ENCODE peak calls at places on chromosomes 7 and 10, in five cellular contexts. M is MM.1S, Y is hippocampal formation, V is GM04503, P is pancreas. L is an unnamed sample.

GRCh38 chr10:21014141-21014540 is 117.0 kb upstream of the NEBL start:
- DNase-seq in V (no peak), P (no peak), M (no peak), Y (no peak), L (no peak)

GRCh38 chr10:104688251-104688650 is 47.2 kb downstream of the SORCS3 start:
- DNase-seq in M (no peak), Y (peak; percentile 57), V (no peak), P (no peak), L (peak; percentile 52)

GRCh38 chr10:86693721-86694369 is 25.5 kb downstream of the LDB3 start:
- DNase-seq in V (peak; percentile 27), M (peak; percentile 25), Y (no peak), P (no peak), L (no peak)

GRCh38 chr7:28332031-28332430 is 80.3 kb upstream of the CREB5 start:
- DNase-seq in M (peak; percentile 89), V (no peak), P (no peak), Y (no peak), L (no peak)

GRCh38 chr7:94062372-94062771 is 58.2 kb upstream of the BET1 start:
- DNase-seq in P (no peak), Y (no peak), V (no peak), M (no peak), L (no peak)

GRCh38 chr7:55065079-55065478 is 46.3 kb downstream of the EGFR start:
- DNase-seq in V (peak; percentile 96), M (no peak), P (no peak), Y (no peak), L (no peak)

GRCh38 chr10:75040576-75040975 is 70.9 kb upstream of the SAMD8 start:
- DNase-seq in P (no peak), Y (no peak), V (no peak), M (no peak), L (no peak)

GRCh38 chr7:132544999-132545398 is 31.3 kb downstream of the PLXNA4 start:
- DNase-seq in Y (no peak), V (no peak), P (no peak), M (no peak), L (no peak)

GRCh38 chr10:104279550-104280259 is 10.7 kb downstream of the GSTO2 start:
- DNase-seq in M (no peak), Y (no peak), V (no peak), P (no peak), L (no peak)

GRCh38 chr7:1252543-1253090 is 19.9 kb downstream of the UNCX start:
- DNase-seq in V (no peak), M (no peak), Y (no peak), P (no peak), L (no peak)

GRCh38 chr7:95529701-95530100 is 44.0 kb downstream of the ASB4 start:
- DNase-seq in V (no peak), M (no peak), P (no peak), Y (no peak), L (no peak)

GRCh38 chr10:62393237-62393636 is 19.1 kb downstream of the ZNF365 start:
- DNase-seq in M (no peak), Y (no peak), P (no peak), V (no peak), L (no peak)

GRCh38 chr7:145123502-145123901 is 287.6 kb upstream of the TPK1 start:
- DNase-seq in V (no peak), M (no peak), Y (no peak), P (no peak), L (no peak)

GRCh38 chr7:151396328-151396970 is 13.4 kb downstream of the WDR86 start:
- DNase-seq in V (no peak), M (no peak), P (no peak), Y (no peak), L (no peak)

GRCh38 chr10:4767033-4767814 is 58.8 kb upstream of the AKR1E2 start:
- DNase-seq in M (no peak), P (no peak), V (no peak), Y (no peak), L (peak; percentile 5)

GRCh38 chr10:109819807-109820206 is 103.5 kb downstream of the XPNPEP1 start:
- DNase-seq in Y (no peak), P (no peak), M (no peak), V (no peak), L (no peak)

L was measured in frontal cortex.